ENCODE peak calls at places on chromosome 2, in four cellular contexts. D is IMR-90, K is neural progenitor cell, R is adrenal gland. W is an unnamed sample.

GRCh38 chr2:172305066-172305465 is 122.3 kb upstream of the ITGA6 start:
- DNase-seq in D (no peak), K (no peak), R (no peak), W (no peak)

GRCh38 chr2:131659168-131659572 is 131.5 kb downstream of the CCDC74A start:
- DNase-seq in K (no peak), R (peak; percentile 65), D (no peak), W (no peak)

GRCh38 chr2:176175729-176176074 is 12.8 kb upstream of the HOXD1 start:
- DNase-seq in K (no peak), D (no peak), R (no peak), W (no peak)

GRCh38 chr2:227238242-227239237 is 74.1 kb downstream of the COL4A3 start:
- DNase-seq in R (peak; percentile 80), K (peak; percentile 77), D (peak; percentile 61), W (peak; percentile 59)

GRCh38 chr2:58427572-58428285 is 186.6 kb upstream of the FANCL start:
- DNase-seq in R (peak; percentile 40), K (peak; percentile 64), D (peak; percentile 15), W (no peak)

GRCh38 chr2:28134262-28134812 is 243.8 kb downstream of the BABAM2 start:
- DNase-seq in R (no peak), D (no peak), K (no peak), W (peak; percentile 50)

GRCh38 chr2:232075080-232075479 is 113.6 kb downstream of the DIS3L2 start:
- DNase-seq in K (no peak), R (no peak), D (peak; percentile 73), W (peak; percentile 82)

GRCh38 chr2:221549143-221549542 is 23.0 kb downstream of the EPHA4 start:
- DNase-seq in K (no peak), R (no peak), D (peak; percentile 44), W (no peak)

GRCh38 chr2:150410809-150411208 is 76.7 kb downstream of the RND3 start:
- DNase-seq in K (peak; percentile 63), D (peak; percentile 49), R (no peak), W (no peak)

DNA sequence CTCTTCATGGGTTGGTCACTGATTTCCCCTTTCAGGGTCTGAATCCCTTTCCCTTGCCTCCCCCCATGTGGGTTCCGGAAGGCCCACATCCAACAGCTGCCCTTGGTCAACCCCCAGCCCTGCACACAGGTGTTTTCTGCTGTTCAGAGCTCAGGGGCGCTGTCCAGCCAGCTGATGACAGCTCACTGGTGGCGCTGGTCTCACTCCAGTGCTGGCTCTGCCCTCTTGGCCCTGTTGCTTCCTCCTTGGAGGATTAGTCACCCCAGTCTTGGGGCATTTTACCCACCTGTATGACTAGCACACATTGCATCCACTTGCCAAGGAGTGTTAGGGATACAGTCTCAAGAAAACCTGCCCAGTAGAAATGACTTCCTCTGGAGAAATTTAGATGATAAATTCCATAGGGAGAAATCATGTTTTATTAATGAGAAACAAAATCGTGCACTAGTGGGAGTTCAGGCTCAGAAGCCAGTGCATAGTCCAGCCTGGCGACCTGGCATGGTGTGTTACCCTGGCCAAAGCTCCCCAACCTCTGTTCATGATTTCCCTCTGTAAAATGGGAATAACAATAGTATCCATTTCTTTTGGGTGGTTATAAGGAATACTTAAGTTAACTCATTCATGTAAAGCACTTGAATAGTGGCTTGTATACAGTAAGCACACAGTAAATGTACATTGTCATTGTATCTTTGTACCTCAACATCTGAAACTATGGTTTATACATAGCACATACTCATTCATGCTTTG is 21.6 kb downstream of the CRIM1 start:
- DNase-seq in K (no peak), D (no peak), R (no peak), W (peak; percentile 93)
- H3K4me3 ChIP-seq in K (no peak overlapping the region), D (no peak overlapping the region), R (no peak overlapping the region), W (no peak overlapping the region)

GRCh38 chr2:238711346-238711745 is 136.5 kb upstream of the TWIST2 start:
- DNase-seq in R (no peak), K (no peak), D (no peak), W (no peak)

GRCh38 chr2:238712011-238712410 is 135.9 kb upstream of the TWIST2 start:
- DNase-seq in K (no peak), D (no peak), R (no peak), W (no peak)

GRCh38 chr2:238709961-238710360 is 137.9 kb upstream of the TWIST2 start:
- DNase-seq in D (peak; percentile 24), K (no peak), R (no peak), W (no peak)

GRCh38 chr2:238706673-238707072 is 141.2 kb upstream of the TWIST2 start:
- DNase-seq in K (no peak), R (no peak), D (no peak), W (no peak)

DNA sequence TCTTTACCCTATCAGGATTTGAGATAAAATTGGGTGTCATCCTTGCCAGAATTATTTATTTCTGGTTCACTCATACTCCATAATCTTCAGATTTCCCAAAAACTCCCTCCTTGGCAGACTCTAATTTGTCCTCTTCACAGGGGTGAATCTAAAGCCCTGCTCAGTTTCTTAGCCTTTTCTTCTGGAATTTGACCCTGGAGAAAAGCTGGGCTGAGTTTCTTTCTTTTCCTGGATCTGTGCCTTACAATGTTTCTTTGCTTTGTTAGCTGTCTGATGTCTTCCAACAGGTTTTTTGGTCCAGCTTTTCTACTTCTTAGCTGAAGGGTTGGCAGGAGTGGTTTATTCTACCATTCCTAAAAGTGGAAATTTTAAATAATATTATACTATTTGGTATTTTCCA is 138.6 kb upstream of the TWIST2 start:
- DNase-seq in R (no peak), K (peak; percentile 38), D (no peak), W (no peak)
- H3K4me3 ChIP-seq in R (no peak overlapping the region), K (no peak overlapping the region), D (no peak overlapping the region), W (no peak overlapping the region)

DNA sequence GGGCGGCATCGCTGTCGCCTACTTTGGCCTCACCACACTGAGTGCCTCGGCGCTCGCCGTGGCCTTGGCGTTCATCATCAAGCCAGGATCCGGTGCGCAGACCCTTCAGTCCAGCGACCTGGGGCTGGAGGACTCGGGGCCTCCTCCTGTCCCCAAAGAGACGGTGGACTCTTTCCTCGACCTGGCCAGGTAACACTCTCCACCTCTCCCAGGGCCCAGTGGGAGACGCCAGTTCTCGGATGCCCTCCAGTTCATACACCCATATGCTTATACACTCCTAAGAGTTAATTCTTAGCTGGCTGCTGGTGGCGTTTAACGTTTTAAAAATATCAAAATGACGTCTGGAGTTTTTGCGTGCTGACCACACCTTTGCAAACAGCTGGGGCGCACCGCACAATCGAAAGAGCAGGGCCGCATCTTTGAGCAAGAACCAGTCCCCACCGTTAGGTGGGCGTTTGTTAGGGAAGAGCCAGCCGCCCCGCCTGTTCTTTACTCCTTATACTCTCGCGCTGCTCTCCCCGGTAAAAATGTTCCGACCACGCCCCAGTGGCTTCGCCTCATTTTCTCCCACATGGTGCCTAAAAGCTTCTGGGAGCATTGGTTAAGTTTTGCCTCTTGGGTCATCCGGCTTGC is 899 bp downstream of the SLC1A4 start:
- DNase-seq in R (no peak), K (peak; percentile 28), D (no peak), W (no peak)
- H3K4me3 ChIP-seq in R (no peak overlapping the region), K (peak overlapping the region; percentile 52), D (peak overlapping the region; percentile 78), W (peak overlapping the region; percentile 74)

DNA sequence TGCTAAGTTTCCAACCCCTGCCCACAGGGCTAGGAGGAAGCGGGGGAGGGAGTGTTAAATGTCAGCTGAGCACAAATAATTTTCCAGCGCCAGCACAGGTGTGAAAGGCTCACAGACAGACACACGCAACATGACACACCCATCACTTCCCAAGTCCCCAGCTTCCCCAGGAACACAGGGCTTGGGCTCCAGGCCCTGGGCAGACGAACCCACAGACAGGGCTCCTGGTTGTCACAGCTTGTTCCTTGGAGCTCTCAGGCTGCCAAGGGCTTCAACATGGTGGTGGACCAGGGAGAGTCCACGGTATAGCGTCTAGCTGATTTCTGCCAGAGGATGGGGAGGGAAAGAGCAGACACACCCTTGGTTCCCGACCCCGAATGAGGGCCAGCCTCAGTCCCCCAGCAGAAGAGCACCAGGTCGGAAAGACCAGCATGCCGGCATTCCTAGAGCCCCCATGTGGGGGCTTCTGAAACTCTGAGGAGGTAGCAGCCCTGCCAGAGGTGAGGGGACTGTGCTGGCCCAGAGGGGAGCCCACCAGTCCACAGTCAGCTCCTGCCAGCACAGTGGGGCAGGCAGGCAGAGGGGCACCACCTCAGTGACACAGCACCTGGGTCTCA is 1.9 kb downstream of the DUSP2 start:
- DNase-seq in D (no peak), K (no peak), R (no peak), W (no peak)
- H3K4me3 ChIP-seq in D (no peak overlapping the region), K (no peak overlapping the region), R (no peak overlapping the region), W (no peak overlapping the region)

GRCh38 chr2:182422864-182423263 is 4.0 kb downstream of the PDE1A start:
- DNase-seq in K (no peak), R (no peak), D (no peak), W (no peak)

GRCh38 chr2:182426082-182426914 is 538 bp downstream of the PDE1A start:
- DNase-seq in K (no peak), D (peak; percentile 57), R (no peak), W (peak; percentile 7)

GRCh38 chr2:182432051-182432450 is 5.2 kb upstream of the PDE1A start:
- DNase-seq in R (no peak), D (peak; percentile 8), K (no peak), W (no peak)

GRCh38 chr2:182426915-182427233 is at the start of gene PDE1A:
- DNase-seq in D (no peak), K (no peak), R (no peak), W (no peak)
- H3K4me3 ChIP-seq in D (peak within 1 kb of the TSS; percentile 20), K (no peak within 1 kb of the TSS), R (no peak within 1 kb of the TSS), W (no peak within 1 kb of the TSS)

GRCh38 chr2:113208995-113209868 is 35.5 kb downstream of the PSD4 start:
- DNase-seq in D (peak; percentile 65), R (no peak), K (no peak), W (no peak)

GRCh38 chr2:113209869-113210305 is 36.1 kb downstream of the PSD4 start:
- DNase-seq in R (no peak), K (no peak), D (no peak), W (no peak)

GRCh38 chr2:113213061-113213930 is 39.5 kb downstream of the PSD4 start:
- DNase-seq in D (no peak), R (no peak), K (no peak), W (no peak)

GRCh38 chr2:113212245-113213060 is 38.7 kb downstream of the PSD4 start:
- DNase-seq in D (no peak), K (peak; percentile 20), R (no peak), W (no peak)

DNA sequence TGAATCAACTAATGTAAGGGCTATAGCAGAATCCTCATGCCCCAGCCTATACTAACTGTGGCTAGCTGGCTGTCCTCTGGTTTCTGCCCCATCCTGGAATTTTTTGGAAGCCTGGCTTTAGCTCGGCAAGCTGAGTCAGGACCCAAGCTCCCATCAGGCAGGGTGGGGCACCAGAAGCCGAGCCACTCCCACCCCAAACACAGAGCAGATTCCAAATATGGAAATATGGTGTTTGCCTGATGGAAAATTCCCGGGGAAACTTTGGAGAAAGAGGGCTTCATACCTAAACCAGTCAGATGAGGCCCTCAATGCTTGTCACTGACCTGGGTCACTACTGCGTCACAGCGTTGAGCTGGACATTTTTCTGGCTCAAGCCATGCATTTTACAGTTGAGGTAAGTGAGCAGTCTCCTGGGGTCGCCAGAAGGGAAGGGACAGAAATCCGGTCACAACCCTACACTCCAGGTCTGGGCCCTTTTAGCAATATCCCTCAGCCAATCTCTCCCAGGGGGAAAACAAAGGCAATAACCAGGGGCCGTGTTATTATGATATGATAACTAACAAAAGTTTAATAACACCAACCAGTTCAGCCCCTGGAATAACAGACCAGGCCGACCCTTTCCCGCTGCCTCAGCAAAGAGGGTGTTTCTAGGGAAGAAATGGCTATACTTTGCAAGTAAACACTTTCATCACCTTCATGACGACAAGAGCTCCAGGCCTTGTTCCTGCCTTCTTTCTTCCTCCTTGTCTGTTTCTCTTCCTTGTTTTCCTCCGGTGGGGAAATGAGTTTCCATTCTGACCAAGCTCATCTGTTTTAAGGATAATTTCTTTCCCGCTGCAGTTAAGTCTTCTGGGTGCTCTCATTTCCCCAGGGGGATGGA is 37.7 kb downstream of the PSD4 start:
- DNase-seq in D (peak; percentile 49), R (peak; percentile 52), K (no peak), W (peak; percentile 77)
- H3K4me3 ChIP-seq in D (no peak overlapping the region), R (no peak overlapping the region), K (no peak overlapping the region), W (no peak overlapping the region)